ENCODE peak calls at places on chromosomes 5 and 9, in five cellular contexts. N, W, O, K and E are unnamed samples. For H3K4me1, the result is how much of the 10 kb centered on the place peaks cover.

GRCh38 chr5:160318409-160318808 is 6.0 kb upstream of the CCNJL start:
- DNase-seq in N (no peak), W (no peak), K (no peak), O (no peak), E (no peak)

GRCh38 chr5:158979749-158980521 is 119.8 kb downstream of the EBF1 start:
- DNase-seq in N (peak), O (peak), K (peak), W (peak), E (peak)

GRCh38 chr9:99411479-99412100 is 189.5 kb downstream of the SEC61B start:
- DNase-seq in W (peak), K (no peak), N (no peak), O (no peak), E (peak)

GRCh38 chr5:6837519-6838110 is 124.4 kb downstream of the TENT4A start:
- DNase-seq in N (no peak), K (no peak), W (no peak), O (no peak), E (peak)

GRCh38 chr5:168940712-168941111 is 360.2 kb downstream of the SLIT3 start:
- DNase-seq in N (no peak), O (no peak), W (no peak), K (no peak), E (no peak)

GRCh38 chr5:146291421-146292074 is 47.1 kb upstream of the POU4F3 start:
- DNase-seq in N (peak), O (no peak), K (no peak), W (no peak), E (peak)

GRCh38 chr5:1505506-1506241 is 18.1 kb downstream of the LPCAT1 start:
- DNase-seq in K (no peak), N (no peak), O (peak), W (peak), E (no peak)

GRCh38 chr5:115414406-115415142 is 118.1 kb upstream of the CCDC112 start:
- DNase-seq in K (peak), W (peak), O (no peak), N (peak), E (no peak)

GRCh38 chr5:81852277-81853004 is 101.5 kb upstream of the SSBP2 start:
- DNase-seq in W (peak), N (peak), K (peak), O (peak), E (peak)

GRCh38 chr5:61614606-61615005 is 282.5 kb downstream of the ZSWIM6 start:
- DNase-seq in K (no peak), N (no peak), W (no peak), O (no peak), E (no peak)

GRCh38 chr9:14103115-14103514 is 210.8 kb downstream of the NFIB start:
- DNase-seq in K (no peak), O (no peak), N (peak), W (no peak), E (no peak)

GRCh38 chr5:167951121-167951520 is 340.3 kb upstream of the WWC1 start:
- DNase-seq in W (no peak), O (no peak), N (no peak), K (no peak), E (no peak)

GRCh38 chr9:134267305-134268265 is 58.7 kb upstream of the RXRA start:
- DNase-seq in K (no peak), N (no peak), O (peak), W (peak), E (peak)

GRCh38 chr5:150352531-150353394 is 4.7 kb upstream of the TCOF1 start:
- DNase-seq in W (no peak), O (no peak), N (no peak), K (no peak), E (no peak)

GRCh38 chr5:139835656-139836055 is 40.0 kb downstream of the PSD2 start:
- DNase-seq in K (peak), W (no peak), O (no peak), N (no peak), E (no peak)

GRCh38 chr9:132828201-132828770 is 49.8 kb downstream of the AK8 start:
- DNase-seq in N (no peak), W (no peak), O (no peak), K (peak), E (no peak)
- H3K27ac ChIP-seq in N (no peak), W (no peak), O (no peak), K (no peak), E (no peak)

GRCh38 chr9:113563856-113564514 is 100.5 kb downstream of the RGS3 start:
- DNase-seq in N (no peak), K (peak), O (peak), W (no peak), E (no peak)
- H3K4me1 ChIP-seq in N (under half), K (under half), O (under half), W (half or more), E (half or more)

GRCh38 chr5:65356274-65356673 is 125.4 kb downstream of the ADAMTS6 start:
- DNase-seq in W (no peak), O (no peak), K (no peak), N (no peak), E (no peak)

GRCh38 chr5:65359569-65359968 is 122.2 kb downstream of the ADAMTS6 start:
- DNase-seq in O (no peak), W (no peak), K (no peak), N (no peak), E (no peak)

GRCh38 chr5:65364907-65365306 is 116.8 kb downstream of the ADAMTS6 start:
- DNase-seq in K (no peak), N (peak), W (no peak), O (no peak), E (no peak)

GRCh38 chr5:65355301-65355700 is 126.4 kb downstream of the ADAMTS6 start:
- DNase-seq in W (no peak), N (no peak), K (no peak), O (no peak), E (no peak)

DNA sequence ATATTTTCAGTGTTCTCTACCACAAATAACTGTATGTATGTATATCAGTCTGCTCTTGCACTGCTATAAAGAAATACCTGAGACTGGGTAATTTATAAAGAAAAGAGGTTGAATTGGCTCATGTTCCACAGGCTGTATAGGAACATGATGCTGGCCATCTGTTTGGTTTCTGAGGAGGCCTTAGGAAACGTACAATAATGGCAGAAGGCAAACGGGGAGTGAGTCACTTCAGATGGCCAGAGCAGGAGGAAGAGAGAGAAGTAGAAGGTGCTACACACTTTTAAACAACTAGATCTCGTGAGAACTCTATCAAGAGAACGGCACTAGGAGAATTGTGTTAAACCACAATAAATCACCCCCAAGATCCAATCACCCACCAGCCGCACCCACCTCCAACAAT is 121.7 kb downstream of the ADAMTS6 start:
- DNase-seq in W (no peak), O (no peak), K (no peak), N (no peak), E (no peak)
- H3K4me3 ChIP-seq in W (no peak), O (no peak), K (no peak), N (no peak), E (no peak)

GRCh38 chr9:93100265-93100636 is 4.2 kb downstream of the CARD19 start:
- DNase-seq in K (peak), W (no peak), N (no peak), O (peak), E (no peak)

GRCh38 chr9:93097496-93098205 is 1.6 kb downstream of the CARD19 start:
- DNase-seq in N (no peak), W (peak), K (peak), O (no peak), E (no peak)

GRCh38 chr9:93096811-93097382 is 880 bp downstream of the CARD19 start:
- DNase-seq in W (no peak), K (peak), O (no peak), N (no peak), E (no peak)

GRCh38 chr9:93099551-93100264 is 3.7 kb downstream of the CARD19 start:
- DNase-seq in K (peak), W (peak), O (peak), N (no peak), E (no peak)

GRCh38 chr9:93098236-93098946 is 2.4 kb downstream of the CARD19 start:
- DNase-seq in W (peak), K (peak), N (peak), O (peak), E (peak)
- H3K27ac ChIP-seq in W (peak), K (peak), N (peak), O (peak), E (peak)

DNA sequence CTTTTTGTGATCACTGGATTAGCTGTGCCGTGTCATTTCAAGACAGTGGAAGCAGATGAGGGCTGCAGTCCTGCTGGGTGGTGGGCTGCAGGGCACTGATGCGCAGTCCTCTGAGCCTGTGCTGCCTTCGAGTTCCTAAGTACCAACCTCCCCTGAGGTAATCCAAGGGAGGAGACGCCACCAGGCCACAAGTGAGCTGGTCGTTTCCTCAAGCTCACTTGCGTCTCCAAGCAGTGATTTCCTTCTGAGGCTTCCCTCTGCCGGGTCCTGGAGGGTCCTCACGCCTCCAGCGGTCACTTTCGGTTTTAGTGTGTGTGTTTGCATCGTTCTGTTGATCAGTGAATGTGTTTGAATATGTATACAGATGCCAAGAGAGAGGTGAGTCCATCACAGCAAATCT is 115.7 kb downstream of the TRIO start:
- DNase-seq in O (no peak), N (no peak), W (no peak), K (no peak), E (peak)
- H3K4me1 ChIP-seq in O (under half), N (half or more), W (half or more), K (under half), E (half or more)

GRCh38 chr5:14213253-14213652 is 70.1 kb downstream of the TRIO start:
- DNase-seq in O (no peak), W (no peak), N (no peak), K (no peak), E (no peak)
- H3K4me3 ChIP-seq in O (no peak), W (no peak), N (no peak), K (no peak), E (no peak)

GRCh38 chr5:32598270-32598937 is 13.0 kb downstream of the SUB1 start:
- DNase-seq in O (no peak), W (no peak), N (no peak), K (no peak), E (no peak)

GRCh38 chr5:32598997-32599549 is 13.7 kb downstream of the SUB1 start:
- DNase-seq in K (no peak), W (no peak), N (no peak), O (no peak), E (no peak)

GRCh38 chr5:32597046-32597629 is 11.8 kb downstream of the SUB1 start:
- DNase-seq in W (no peak), K (no peak), N (no peak), O (no peak), E (no peak)

GRCh38 chr5:32601623-32602295 is 16.4 kb downstream of the SUB1 start:
- DNase-seq in K (no peak), W (no peak), N (no peak), O (no peak), E (no peak)

DNA sequence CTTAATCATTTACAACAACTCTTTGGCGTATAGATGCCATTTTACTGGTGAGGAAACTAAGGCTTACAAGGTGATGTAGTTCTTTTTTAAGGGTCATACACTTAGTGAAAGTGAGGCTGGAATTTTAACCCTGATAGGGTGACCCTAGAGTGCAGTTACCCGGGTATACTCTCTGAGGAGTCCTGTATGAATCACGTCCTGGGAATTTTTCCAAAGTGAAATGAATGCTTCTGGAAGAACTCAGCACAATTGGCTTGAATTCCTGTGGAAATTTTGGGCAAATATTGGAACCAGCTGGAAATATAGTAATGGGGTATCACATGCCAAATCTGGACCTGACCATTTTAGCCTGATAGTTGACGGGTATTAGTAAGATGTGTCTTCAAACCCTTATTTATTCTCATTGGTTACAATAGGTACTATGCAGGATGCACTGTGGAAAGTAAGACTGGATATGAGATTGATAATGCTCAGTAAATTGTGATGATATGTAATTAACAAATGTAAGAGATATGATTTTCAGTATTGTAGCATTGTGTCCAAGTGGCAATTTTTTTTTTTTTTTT is 14.8 kb downstream of the SUB1 start:
- DNase-seq in W (no peak), N (peak), O (no peak), K (no peak), E (no peak)
- H3K27ac ChIP-seq in W (peak), N (peak), O (no peak), K (peak), E (peak)

DNA sequence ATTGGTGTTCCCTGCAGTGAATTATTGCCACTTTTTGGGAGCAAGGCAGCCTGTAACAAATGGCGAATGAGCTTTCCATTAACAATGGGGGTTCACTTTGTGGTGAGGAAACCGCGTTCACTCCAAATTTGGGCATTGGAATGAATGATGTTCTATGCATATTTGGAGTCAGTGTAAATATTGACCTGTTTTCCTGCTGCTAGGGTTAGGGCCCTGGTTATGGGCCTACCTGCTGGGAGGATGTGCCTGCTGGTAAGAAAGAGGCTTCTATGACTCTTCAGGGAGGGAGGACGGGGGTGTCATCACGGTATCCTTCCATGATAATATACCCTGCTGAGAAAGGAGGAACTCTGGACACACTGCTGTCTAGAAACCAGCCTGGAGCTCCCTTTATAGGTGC is 29.0 kb downstream of the C9orf50 start:
- DNase-seq in N (no peak), W (no peak), K (no peak), O (no peak), E (no peak)
- H3K4me1 ChIP-seq in N (under half), W (under half), K (under half), O (under half), E (under half)